ENCODE peak calls at places on chromosomes 1 and 21, in ten cellular contexts. D is sigmoid colon; Z is tibial artery; K is ovary; G is CD4-positive, CD25-positive, alpha-beta regulatory T cell; V is ascending aorta; X is CD8-positive, alpha-beta memory T cell; Q is H9; J is cardiac muscle cell; L is adrenal gland. S is an unnamed sample. For H3K4me1, the result is how much of the 10 kb centered on the place peaks cover.

GRCh38 chr1:37561794-37562132 is 5.0 kb downstream of the DNALI1 start:
- DNase-seq in D (no peak), Q (peak), Z (no peak), V (no peak), G (no peak), J (peak), K (peak), L (no peak), X (no peak), S (no peak)

GRCh38 chr1:111953797-111954196 is 35.7 kb downstream of the KCND3 start:
- DNase-seq in J (no peak), X (no peak), K (no peak), V (no peak), Z (no peak), G (no peak), D (no peak), L (no peak), Q (no peak), S (no peak)

GRCh38 chr1:57357462-57357861 is 66.4 kb downstream of the DAB1 start:
- DNase-seq in D (no peak), L (no peak), Z (no peak), V (no peak), K (no peak), X (no peak), J (no peak), Q (no peak), G (no peak), S (no peak)

GRCh38 chr1:231177971-231178370 is 16.1 kb downstream of the TRIM67 start:
- DNase-seq in K (no peak), J (peak), Z (no peak), L (no peak), X (no peak), D (no peak), G (no peak), Q (no peak), V (no peak), S (no peak)

GRCh38 chr21:39012314-39013230 is 170.7 kb downstream of the PSMG1 start:
- DNase-seq in X (no peak), D (no peak), G (no peak), K (no peak), L (no peak), Z (no peak), Q (no peak), V (no peak), J (no peak), S (no peak)

GRCh38 chr1:219062161-219062560 is 111.5 kb upstream of the LYPLAL1 start:
- DNase-seq in L (no peak), J (no peak), X (no peak), V (no peak), Z (no peak), Q (no peak), G (no peak), D (no peak), K (no peak), S (no peak)

GRCh38 chr1:46072975-46073374 is 59.5 kb downstream of the PIK3R3 start:
- DNase-seq in X (no peak), J (no peak), G (no peak), Z (no peak), K (no peak), V (no peak), Q (no peak), D (no peak), L (no peak), S (no peak)

GRCh38 chr1:171432473-171432872 is 52.9 kb upstream of the PRRC2C start:
- DNase-seq in X (no peak), Q (no peak), G (no peak), V (no peak), K (no peak), L (no peak), D (no peak), J (no peak), Z (no peak), S (no peak)

GRCh38 chr1:116881879-116882520 is 27.7 kb upstream of the PTGFRN start:
- DNase-seq in J (peak), X (no peak), G (no peak), K (no peak), L (peak), D (peak), Q (peak), Z (peak), V (peak), S (no peak)

GRCh38 chr1:118866330-118866729 is 121.8 kb downstream of the TBX15 start:
- DNase-seq in V (no peak), D (no peak), L (no peak), J (no peak), K (no peak), Q (no peak), X (no peak), G (no peak), Z (no peak), S (no peak)

GRCh38 chr1:8878448-8879347 is at the start of gene ENO1:
- DNase-seq in D (peak), J (peak), X (peak), G (peak), L (peak), Z (peak), Q (peak), V (peak), K (peak), S (peak)
- H3K4me1 ChIP-seq in D (under half), J (half or more), X (under half), G (half or more), L (half or more), Z (half or more), Q (under half), V (under half), K (under half), S (under half)

DNA sequence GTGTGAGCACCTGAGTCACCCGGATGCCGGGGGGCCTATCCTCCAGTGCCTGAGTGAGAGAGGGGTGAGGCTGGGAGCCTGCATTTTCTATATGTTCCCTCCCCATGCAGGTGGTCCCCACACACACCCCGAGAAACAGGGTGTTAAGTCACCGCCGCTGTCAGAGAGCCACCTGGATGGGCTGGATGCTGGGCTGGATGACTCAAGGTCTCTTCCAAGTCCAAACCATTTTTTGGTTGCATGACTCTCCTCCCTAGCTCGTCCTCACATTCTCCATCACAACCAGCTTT is 2.9 kb upstream of the UMODL1 start:
- DNase-seq in V (no peak), K (no peak), G (no peak), D (no peak), Q (no peak), Z (no peak), J (no peak), X (no peak), L (no peak), S (no peak)
- H3K4me1 ChIP-seq in V (under half), K (under half), G (under half), D (under half), Q (under half), Z (under half), J (under half), X (under half), L (under half), S (under half)

GRCh38 chr1:23562138-23562819 is 3.0 kb upstream of the ID3 start:
- DNase-seq in D (peak), K (peak), G (peak), X (peak), J (peak), V (peak), Z (peak), L (peak), Q (peak), S (peak)

GRCh38 chr1:23561076-23561812 is 1.9 kb upstream of the ID3 start:
- DNase-seq in D (no peak), G (no peak), L (no peak), Q (no peak), V (no peak), X (no peak), J (peak), Z (no peak), K (no peak), S (no peak)

GRCh38 chr1:23563003-23563402 is 3.7 kb upstream of the ID3 start:
- DNase-seq in Q (no peak), J (no peak), G (no peak), L (no peak), D (peak), X (no peak), Z (no peak), K (peak), V (no peak), S (no peak)

GRCh38 chr1:23559985-23560755 is 869 bp upstream of the ID3 start:
- DNase-seq in V (no peak), Q (peak), L (no peak), J (peak), K (no peak), G (no peak), X (peak), D (no peak), Z (no peak), S (no peak)

DNA sequence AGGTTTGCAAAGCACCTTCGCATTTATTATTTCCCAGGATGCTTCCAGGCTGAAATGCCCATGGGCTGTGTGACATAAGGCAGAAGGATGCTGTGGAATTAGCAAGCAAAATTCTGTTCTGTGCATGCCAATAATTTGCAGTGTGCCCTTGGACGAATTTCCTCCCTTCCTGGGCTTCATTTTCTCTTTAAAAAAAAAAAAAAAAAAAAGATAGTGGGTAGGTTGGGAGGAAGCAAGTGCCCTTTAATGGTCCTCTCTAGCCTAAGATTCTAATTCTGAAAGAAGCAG is 2.5 kb upstream of the ID3 start:
- DNase-seq in Z (no peak), D (no peak), J (peak), K (no peak), Q (no peak), X (no peak), V (no peak), L (no peak), G (no peak), S (no peak)
- H3K4me1 ChIP-seq in Z (half or more), D (under half), J (under half), K (under half), Q (under half), X (under half), V (under half), L (under half), G (under half), S (under half)

GRCh38 chr1:4880621-4881020 is 226.2 kb downstream of the AJAP1 start:
- DNase-seq in L (no peak), K (no peak), Q (peak), Z (no peak), D (no peak), V (no peak), G (no peak), X (no peak), J (no peak), S (no peak)
- H3K4me1 ChIP-seq in L (under half), K (under half), Q (under half), Z (under half), D (under half), V (under half), G (under half), X (under half), J (under half), S (under half)

GRCh38 chr1:9326596-9326995 is 33.9 kb downstream of the SPSB1 start:
- DNase-seq in V (peak), D (no peak), X (no peak), J (peak), Z (peak), L (no peak), K (peak), G (no peak), Q (no peak), S (no peak)
- H3K4me1 ChIP-seq in V (under half), D (under half), X (under half), J (under half), Z (half or more), L (under half), K (under half), G (under half), Q (under half), S (under half)

DNA sequence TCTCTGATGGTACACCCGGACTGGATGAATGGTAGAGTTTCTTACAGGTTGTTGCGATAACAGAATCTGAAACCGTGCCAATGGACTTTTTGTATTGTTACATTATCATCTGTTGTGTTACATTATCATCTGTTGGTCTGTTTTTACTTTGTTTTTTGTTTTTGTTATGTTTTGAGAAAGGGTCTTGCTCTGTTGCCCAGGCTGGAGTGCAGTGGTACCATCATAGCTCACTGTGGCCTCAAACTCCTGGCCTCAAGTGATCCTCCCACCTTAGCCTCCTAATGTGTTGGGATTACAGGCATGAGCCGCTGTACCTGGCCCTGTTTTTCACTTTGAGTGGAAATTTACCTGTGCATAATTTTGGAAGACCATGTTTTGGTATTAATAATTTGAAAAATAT is 10.2 kb upstream of the PEX10 start:
- DNase-seq in X (no peak), Z (no peak), K (no peak), G (no peak), V (no peak), L (no peak), Q (no peak), J (no peak), D (no peak), S (no peak)
- H3K4me1 ChIP-seq in X (under half), Z (under half), K (under half), G (under half), V (under half), L (under half), Q (under half), J (under half), D (under half), S (under half)

DNA sequence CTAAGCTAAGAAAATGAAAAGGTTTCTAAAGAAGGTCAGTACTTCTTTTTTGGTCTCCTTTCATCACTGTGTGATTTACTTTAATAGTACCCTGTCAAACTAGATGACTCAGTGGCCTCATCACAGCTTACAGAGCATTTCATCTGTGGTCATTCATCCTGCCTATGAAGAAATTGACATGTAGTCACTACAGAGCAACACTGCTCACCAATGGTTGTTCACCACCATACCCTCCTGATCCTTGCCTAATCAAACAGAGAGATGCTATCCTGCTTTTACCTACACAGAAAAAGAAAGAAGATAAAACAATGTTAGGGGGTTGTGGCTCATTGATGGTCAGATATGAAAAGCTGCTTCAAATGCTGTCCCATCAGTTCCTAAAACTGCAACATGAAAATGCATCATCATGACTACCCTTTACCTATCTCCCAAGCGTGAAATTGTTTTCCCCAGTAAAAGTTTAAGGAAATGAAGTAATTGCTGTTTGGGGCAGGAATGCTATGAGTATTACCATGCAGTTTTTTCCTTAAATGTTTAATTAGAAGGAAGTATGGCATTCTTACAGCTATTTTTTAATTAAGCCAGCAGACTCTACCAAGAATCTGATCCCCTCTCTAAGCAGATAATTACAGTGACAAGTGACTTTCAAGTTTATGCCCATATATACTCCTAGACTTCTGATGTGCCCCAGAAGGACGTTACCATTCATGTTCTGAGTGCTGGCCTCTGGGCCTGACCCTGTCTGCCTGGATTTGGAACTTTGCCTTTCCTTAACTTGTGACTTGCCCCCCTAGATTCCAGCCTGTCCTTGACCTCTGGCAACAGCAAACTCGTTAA is 46.1 kb upstream of the FBXO28 start:
- DNase-seq in G (no peak), L (no peak), X (no peak), D (no peak), V (no peak), J (no peak), Z (no peak), K (no peak), Q (no peak), S (no peak)
- H3K4me1 ChIP-seq in G (under half), L (under half), X (under half), D (under half), V (under half), J (under half), Z (under half), K (under half), Q (under half), S (under half)

GRCh38 chr21:42063206-42063577 is 7.9 kb upstream of the UMODL1 start:
- DNase-seq in X (no peak), D (no peak), V (no peak), Q (no peak), K (no peak), Z (no peak), L (peak), G (peak), J (no peak), S (peak)

GRCh38 chr21:42061195-42061865 is 9.8 kb upstream of the UMODL1 start:
- DNase-seq in J (no peak), X (peak), L (peak), K (no peak), V (no peak), D (peak), Z (no peak), Q (no peak), G (no peak), S (peak)

GRCh38 chr21:42062543-42063022 is 8.5 kb upstream of the UMODL1 start:
- DNase-seq in V (no peak), D (no peak), K (no peak), X (peak), Z (no peak), G (peak), L (no peak), J (no peak), Q (no peak), S (peak)

GRCh38 chr21:42060166-42060565 is 11.0 kb upstream of the UMODL1 start:
- DNase-seq in D (no peak), X (no peak), K (no peak), V (no peak), Z (no peak), Q (no peak), J (no peak), L (no peak), G (no peak), S (no peak)

DNA sequence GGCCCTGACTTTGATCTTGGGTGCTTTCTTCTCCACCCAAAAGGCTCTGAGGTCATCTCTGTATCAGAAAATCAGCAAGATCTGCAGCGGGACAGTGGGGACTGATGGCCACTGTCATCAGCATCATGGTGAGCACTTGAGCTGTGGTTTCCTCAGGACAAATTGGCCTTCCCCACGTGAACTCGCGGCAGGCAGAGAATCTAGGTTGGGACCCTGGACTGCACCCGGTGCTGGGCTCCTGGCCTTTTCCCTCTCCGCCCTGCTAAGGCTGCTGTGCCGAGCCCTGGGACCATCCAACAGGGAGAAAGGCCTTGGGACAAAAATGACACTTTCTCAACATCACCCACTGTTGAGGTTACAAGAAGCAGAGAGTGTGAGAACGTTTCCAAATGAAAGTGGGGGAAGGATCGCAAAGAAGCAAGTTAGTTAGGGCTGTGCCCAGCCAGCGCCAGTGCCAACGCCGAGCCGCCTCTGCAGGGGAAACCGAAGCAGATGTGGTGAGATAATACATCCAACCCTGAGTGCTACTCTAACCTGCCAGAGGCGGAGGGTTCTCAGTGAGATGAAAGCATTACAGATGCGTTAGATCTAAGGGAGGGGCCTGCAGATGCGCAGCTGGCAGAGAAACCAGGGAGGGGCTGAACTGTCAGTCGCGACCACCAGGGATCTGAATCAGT is 9.1 kb upstream of the UMODL1 start:
- DNase-seq in X (no peak), J (no peak), V (no peak), Q (no peak), K (no peak), Z (no peak), D (no peak), L (no peak), G (peak), S (peak)
- H3K4me1 ChIP-seq in X (under half), J (under half), V (under half), Q (under half), K (under half), Z (under half), D (under half), L (under half), G (under half), S (half or more)

GRCh38 chr1:220880367-220880680 is 1.1 kb downstream of the HLX start:
- DNase-seq in L (no peak), G (no peak), K (no peak), Q (no peak), J (no peak), D (no peak), V (no peak), Z (no peak), X (no peak), S (no peak)

GRCh38 chr1:220880726-220881506 is 1.7 kb downstream of the HLX start:
- DNase-seq in G (no peak), J (peak), D (peak), K (no peak), L (peak), Z (peak), Q (peak), V (peak), X (no peak), S (no peak)

GRCh38 chr1:220878223-220879081 is 791 bp upstream of the HLX start:
- DNase-seq in V (peak), D (peak), X (no peak), J (no peak), G (no peak), Q (no peak), K (no peak), Z (no peak), L (no peak), S (no peak)

GRCh38 chr1:220879090-220879508 is at the start of gene HLX:
- DNase-seq in X (no peak), V (peak), K (peak), G (no peak), Q (peak), D (peak), J (peak), L (peak), Z (peak), S (peak)

DNA sequence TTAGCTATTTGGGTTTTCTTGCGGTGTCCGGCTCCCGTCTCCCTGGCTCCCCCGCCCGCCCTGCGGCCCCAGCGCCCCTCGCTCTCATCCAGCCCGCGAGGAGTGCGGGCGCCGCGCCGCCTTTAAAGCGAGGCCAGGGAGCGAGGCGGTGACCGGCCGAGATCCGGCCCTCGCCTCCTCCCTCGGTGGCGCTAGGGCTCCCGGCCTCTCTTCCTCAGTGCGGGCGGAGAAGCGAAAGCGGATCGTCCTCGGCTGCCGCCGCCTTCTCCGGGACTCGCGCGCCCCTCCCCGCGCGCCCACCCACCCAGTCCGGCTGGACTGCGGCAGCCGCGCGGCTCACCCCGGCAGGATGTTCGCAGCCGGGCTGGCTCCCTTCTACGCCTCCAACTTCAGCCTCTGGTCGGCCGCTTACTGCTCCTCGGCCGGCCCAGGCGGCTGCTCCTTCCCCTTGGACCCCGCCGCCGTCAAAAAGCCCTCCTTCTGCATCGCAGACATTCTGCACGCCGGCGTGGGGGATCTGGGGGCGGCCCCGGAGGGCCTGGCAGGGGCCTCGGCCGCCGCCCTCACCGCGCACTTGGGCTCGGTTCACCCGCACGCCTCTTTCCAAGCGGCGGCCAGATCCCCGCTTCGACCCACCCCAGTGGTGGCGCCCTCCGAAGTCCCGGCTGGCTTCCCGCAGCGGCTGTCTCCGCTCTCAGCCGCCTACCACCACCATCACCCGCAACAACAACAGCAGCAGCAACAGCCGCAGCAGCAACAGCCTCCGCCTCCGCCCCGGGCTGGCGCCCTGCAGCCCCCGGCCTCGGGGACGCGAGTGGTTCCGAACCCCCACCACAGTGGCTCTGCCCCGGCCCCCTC is 495 bp downstream of the HLX start:
- DNase-seq in Q (peak), X (no peak), J (peak), D (no peak), L (no peak), G (no peak), V (peak), Z (peak), K (peak), S (peak)
- H3K4me1 ChIP-seq in Q (under half), X (under half), J (under half), D (under half), L (under half), G (under half), V (under half), Z (under half), K (under half), S (under half)

GRCh38 chr21:42221581-42222345 is 2.8 kb downstream of the ABCG1 start:
- DNase-seq in D (peak), G (no peak), V (no peak), L (no peak), K (no peak), Q (no peak), J (peak), X (no peak), Z (no peak), S (no peak)
- H3K4me1 ChIP-seq in D (under half), G (under half), V (under half), L (under half), K (under half), Q (under half), J (under half), X (under half), Z (under half), S (under half)

S was measured in MM.1S.